ENCODE peak calls at places on chromosomes 16 and 17, in six cellular contexts. W is HCT116, M is OCI-LY7, X is GM23248, P is PC-9, J is MM.1S. T is an unnamed sample. For H3K9me2, the result is how much of the 10 kb centered on the place peaks cover.

GRCh38 chr17:74994440-74994839 is 7.0 kb downstream of the CDR2L start:
- DNase-seq in P (no peak), X (peak), J (no peak), W (no peak), M (no peak), T (no peak)

GRCh38 chr16:4615389-4616046 is 830 bp upstream of the UBALD1 start:
- DNase-seq in M (peak), X (no peak), P (no peak), W (no peak), J (no peak), T (no peak)

GRCh38 chr17:73011016-73011486 is 81.4 kb downstream of the SLC39A11 start:
- DNase-seq in P (no peak), W (no peak), M (no peak), X (no peak), J (no peak), T (no peak)

GRCh38 chr16:54586474-54587175 is 300.0 kb upstream of the IRX3 start:
- DNase-seq in W (no peak), J (no peak), X (no peak), M (no peak), P (no peak), T (no peak)

GRCh38 chr17:9802701-9803100 is 11.3 kb upstream of the DHRS7C start:
- DNase-seq in X (no peak), P (no peak), M (no peak), J (no peak), W (no peak), T (no peak)

GRCh38 chr16:85425061-85425662 is 188.0 kb upstream of the GSE1 start:
- DNase-seq in J (no peak), W (no peak), M (no peak), P (no peak), X (no peak), T (no peak)

GRCh38 chr16:67296422-67296821 is 17.1 kb downstream of the PLEKHG4 start:
- DNase-seq in W (no peak), M (no peak), X (peak), J (no peak), P (peak), T (no peak)

GRCh38 chr16:82955836-82956348 is 329.1 kb downstream of the CDH13 start:
- DNase-seq in J (no peak), M (no peak), X (no peak), W (no peak), P (no peak), T (no peak)

GRCh38 chr17:63841350-63842172 is 924 bp downstream of the SMARCD2 start:
- DNase-seq in M (peak), J (peak), W (no peak), P (no peak), X (peak), T (peak)

DNA sequence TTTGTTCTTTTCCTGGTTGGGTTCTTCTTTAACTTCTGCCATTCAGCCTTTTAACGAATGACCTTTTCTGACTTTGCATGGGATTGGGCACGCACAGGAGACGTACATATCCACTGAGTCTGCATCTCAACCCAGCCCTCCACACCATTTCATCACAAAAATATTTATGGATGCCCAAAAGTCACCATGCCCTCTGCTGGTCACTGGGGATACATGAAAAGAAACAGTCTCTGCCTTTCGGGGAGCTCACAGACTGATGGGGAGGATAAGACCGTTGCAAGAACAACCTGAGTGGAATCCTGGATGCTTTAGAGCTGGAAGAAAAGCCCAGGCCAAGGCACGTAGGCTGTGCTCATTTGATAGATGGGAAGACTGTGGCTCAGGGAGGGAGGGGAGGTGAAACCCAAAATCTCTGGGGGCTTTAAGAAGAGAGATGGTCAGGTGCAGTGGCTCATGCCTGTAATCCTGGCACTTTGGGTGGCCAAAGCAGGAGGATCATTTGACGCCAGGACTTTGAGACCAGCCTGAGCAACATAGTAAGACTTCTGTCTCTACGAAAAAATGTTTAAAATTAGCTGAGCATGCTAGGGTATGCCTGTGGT is 7.9 kb upstream of the MT2A start:
- DNase-seq in X (peak), W (peak), J (peak), M (peak), P (peak), T (peak)
- H3K4me2 ChIP-seq in X (peak), W (peak), J (no peak), M (no peak), P (peak), T (no peak)

GRCh38 chr17:57745242-57745641 is at the start of gene CCDC182:
- DNase-seq in X (no peak), W (no peak), P (no peak), M (no peak), J (no peak), T (no peak)

GRCh38 chr17:57746221-57746620 is 1.1 kb upstream of the CCDC182 start:
- DNase-seq in J (no peak), P (no peak), M (no peak), W (no peak), X (no peak), T (no peak)

GRCh38 chr17:57749701-57750100 is 4.6 kb upstream of the CCDC182 start:
- DNase-seq in P (no peak), J (no peak), W (no peak), X (no peak), M (no peak), T (no peak)

GRCh38 chr17:57750109-57750845 is 5.2 kb upstream of the CCDC182 start:
- DNase-seq in J (no peak), W (no peak), P (no peak), X (no peak), M (peak), T (no peak)

GRCh38 chr17:57747221-57748017 is 2.3 kb upstream of the CCDC182 start:
- DNase-seq in X (peak), M (peak), J (peak), W (peak), P (peak), T (peak)
- H3K9me2 ChIP-seq in X (under half), M (under half), J (under half), W (under half), P (under half), T (under half)

GRCh38 chr16:1458336-1458976 is 14.1 kb upstream of the CCDC154 start:
- DNase-seq in M (no peak), W (no peak), J (no peak), P (no peak), X (peak), T (no peak)
- H3K4me2 ChIP-seq in M (no peak), W (no peak), J (no peak), P (no peak), X (no peak), T (no peak)

GRCh38 chr16:19717781-19718623 is at the start of the genes IQCK and KNOP1:
- DNase-seq in J (peak), X (peak), P (peak), W (peak), M (peak), T (peak)

GRCh38 chr16:19717319-19717718 is 708 bp downstream of the KNOP1 start:
- DNase-seq in J (peak), W (no peak), M (peak), P (no peak), X (peak), T (no peak)

GRCh38 chr16:19713697-19714096 is 4.3 kb downstream of the KNOP1 start:
- DNase-seq in W (no peak), P (no peak), X (no peak), M (no peak), J (no peak), T (no peak)

GRCh38 chr16:19716183-19716582 is 1.8 kb downstream of the KNOP1 start:
- DNase-seq in J (no peak), M (no peak), W (no peak), P (peak), X (no peak), T (no peak)

GRCh38 chr16:19715566-19715965 is 2.5 kb downstream of the KNOP1 start:
- DNase-seq in M (no peak), W (no peak), P (no peak), X (peak), J (no peak), T (no peak)
- H3K9me2 ChIP-seq in M (under half), W (under half), P (under half), X (under half), J (under half), T (under half)

GRCh38 chr16:53430363-53430762 is 3.9 kb upstream of the RBL2 start:
- DNase-seq in J (no peak), M (no peak), X (no peak), P (no peak), W (no peak), T (no peak)

GRCh38 chr16:53433509-53433908 is 762 bp upstream of the RBL2 start:
- DNase-seq in P (peak), W (no peak), X (no peak), J (no peak), M (no peak), T (peak)

GRCh38 chr16:53434436-53435065 is at the start of gene RBL2:
- DNase-seq in X (peak), J (peak), M (peak), P (peak), W (no peak), T (peak)

GRCh38 chr16:53433930-53434435 is 288 bp upstream of the RBL2 start:
- DNase-seq in J (no peak), X (no peak), P (no peak), W (peak), M (peak), T (peak)

DNA sequence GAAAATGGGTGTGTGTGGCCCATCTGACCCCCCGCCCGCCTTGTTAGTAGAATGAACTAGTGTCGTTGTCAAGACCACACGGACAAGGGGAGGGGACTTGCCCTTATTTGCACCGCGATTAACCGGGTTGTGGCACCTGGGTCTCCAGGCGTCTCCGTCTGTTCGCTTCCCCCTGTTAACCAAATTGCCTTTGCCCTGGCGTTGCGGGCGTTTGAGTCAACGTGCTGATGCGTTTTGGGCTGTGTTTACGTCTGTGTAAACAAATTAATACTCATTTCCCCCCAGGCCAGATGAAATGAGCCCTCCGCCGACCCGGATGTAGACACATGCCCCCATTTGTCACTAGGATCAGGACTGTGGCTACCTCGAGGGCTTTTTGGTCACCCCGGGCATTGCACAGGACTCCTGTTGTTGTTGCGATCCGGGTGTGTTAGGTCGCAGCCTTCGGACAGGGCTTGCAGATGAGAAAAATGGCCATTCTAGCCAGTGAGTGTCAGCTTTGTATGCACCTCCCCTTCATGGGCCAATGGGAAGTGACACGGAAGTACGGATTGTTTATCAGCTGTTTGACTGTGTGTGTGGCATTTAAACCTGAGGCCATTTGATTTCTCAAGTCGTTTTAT is 906 bp downstream of the RBL2 start:
- DNase-seq in J (peak), W (peak), M (peak), P (peak), X (peak), T (peak)
- H3K4me2 ChIP-seq in J (peak), W (peak), M (peak), P (peak), X (peak), T (peak)

GRCh38 chr17:4742629-4743028 is 2.9 kb upstream of the CXCL16 start:
- DNase-seq in X (no peak), W (no peak), M (no peak), P (no peak), J (no peak), T (peak)

GRCh38 chr17:4740025-4740351 is 260 bp upstream of the CXCL16 start:
- DNase-seq in X (no peak), J (no peak), M (no peak), P (no peak), W (no peak), T (no peak)

GRCh38 chr17:4740584-4740983 is 856 bp upstream of the CXCL16 start:
- DNase-seq in J (no peak), M (no peak), W (no peak), P (no peak), X (no peak), T (peak)

GRCh38 chr17:4742133-4742532 is 2.4 kb upstream of the CXCL16 start:
- DNase-seq in J (no peak), M (no peak), X (no peak), P (no peak), W (no peak), T (no peak)

GRCh38 chr17:4741544-4741943 is 1.8 kb upstream of the CXCL16 start:
- DNase-seq in J (no peak), X (no peak), W (no peak), M (no peak), P (no peak), T (no peak)
- H3K9me2 ChIP-seq in J (under half), X (under half), W (under half), M (under half), P (under half), T (under half)

GRCh38 chr17:35733366-35733765 is 1.9 kb downstream of the RASL10B start:
- DNase-seq in W (no peak), M (no peak), P (no peak), J (no peak), X (no peak), T (no peak)
- H3K4me2 ChIP-seq in W (no peak), M (no peak), P (no peak), J (no peak), X (no peak), T (no peak)